ENCODE peak calls at places on chromosome 17, in five cellular contexts. D is stimulated activated CD4-positive, alpha-beta T cell treated with anti-CD3 and anti-CD28 coated beads, Interleukin-12 subunit alpha, Interleukin-12 subunit beta, amount 100 ng/mL, for 48 hours; G is activated CD4-positive, alpha-beta T cell treated with anti-CD3 and anti-CD28 coated beads, Interleukin-2, amount 50 U/mL, for 1 hour; R is effector memory CD4-positive, alpha-beta T cell; A is HFFc6. X is an unnamed sample.

GRCh38 chr17:65230040-65230439 is 92.9 kb downstream of the RGS9 start:
- DNase-seq in R (no peak), G (no peak), A (no peak), D (no peak), X (no peak)

GRCh38 chr17:82328141-82328993 is 5.2 kb downstream of the SECTM1 start:
- DNase-seq in D (no peak), A (no peak), G (no peak), R (no peak), X (no peak)

GRCh38 chr17:14793237-14793636 is 471.9 kb downstream of the PMP22 start:
- DNase-seq in G (no peak), R (no peak), A (peak; percentile 71), D (no peak), X (no peak)

GRCh38 chr17:82623707-82624106 is 24.5 kb downstream of the WDR45B start:
- DNase-seq in R (no peak), D (no peak), A (no peak), G (no peak), X (no peak)

GRCh38 chr17:30905742-30906100 is 317 bp downstream of the TEFM start:
- DNase-seq in R (no peak), A (no peak), G (peak; percentile 6), D (no peak), X (no peak)

GRCh38 chr17:31072186-31072585 is 22.6 kb upstream of the NF1 start:
- DNase-seq in A (peak; percentile 78), G (no peak), R (no peak), D (no peak), X (no peak)

GRCh38 chr17:76793775-76794174 is 55.9 kb downstream of the MFSD11 start:
- DNase-seq in D (no peak), G (no peak), R (no peak), A (peak; percentile 23), X (no peak)

GRCh38 chr17:76562734-76563148 is 22.9 kb downstream of the PRCD start:
- DNase-seq in R (no peak), G (no peak), D (no peak), A (peak; percentile 97), X (no peak)

GRCh38 chr17:72602517-72603345 is 481.9 kb downstream of the SOX9 start:
- DNase-seq in A (peak; percentile 67), R (no peak), D (no peak), G (no peak), X (no peak)

GRCh38 chr17:35907266-35907637 is 23.3 kb downstream of the RDM1 start:
- DNase-seq in G (no peak), D (no peak), A (no peak), R (no peak), X (no peak)

GRCh38 chr17:80663783-80664206 is 119.2 kb downstream of the RPTOR start:
- DNase-seq in G (peak; percentile 29), A (no peak), D (no peak), R (no peak), X (no peak)

GRCh38 chr17:77695386-77695785 is 263.1 kb upstream of the TNRC6C start:
- DNase-seq in R (no peak), G (no peak), D (no peak), A (no peak), X (no peak)

GRCh38 chr17:4199818-4200402 is 56.9 kb downstream of the CYB5D2 start:
- DNase-seq in A (no peak), G (peak; percentile 13), D (peak; percentile 16), R (no peak), X (no peak)

GRCh38 chr17:48732688-48733629 is 4.4 kb upstream of the HOXB13 start:
- DNase-seq in R (no peak), D (no peak), G (no peak), A (no peak), X (no peak)

GRCh38 chr17:40566027-40566426 is 755 bp upstream of the CCR7 start:
- DNase-seq in R (no peak), G (no peak), D (no peak), A (no peak), X (no peak)

GRCh38 chr17:79775635-79776034 is 2.3 kb upstream of the CBX2 start:
- DNase-seq in R (no peak), A (no peak), D (no peak), G (no peak), X (no peak)